ENCODE peak calls at places on chromosomes 7 and 10, in six cellular contexts. One of them, this sample, is unnamed.

GRCh38 chr10:3820255-3820654 is 35.2 kb upstream of the KLF6 start:
- DNase-seq in A549: no peak
- DNase-seq in HEK293T: no peak
- DNase-seq in GM12878: no peak
- DNase-seq in K562: no peak
- DNase-seq in IMR-90: no peak
- DNase-seq in this sample: no peak

GRCh38 chr10:117537436-117537903 is 5.1 kb upstream of the EMX2 start:
- DNase-seq in GM12878: no peak
- DNase-seq in IMR-90: no peak
- DNase-seq in HEK293T: peak; percentile 85
- DNase-seq in K562: peak; percentile 30
- DNase-seq in A549: peak; percentile 50
- DNase-seq in this sample: no peak

GRCh38 chr7:102942181-102942882 is 29.5 kb downstream of the LRRC17 start:
- DNase-seq in K562: no peak
- DNase-seq in A549: no peak
- DNase-seq in GM12878: no peak
- DNase-seq in HEK293T: no peak
- DNase-seq in IMR-90: no peak
- DNase-seq in this sample: no peak

GRCh38 chr7:29924684-29925083 is 64.9 kb downstream of the SCRN1 start:
- DNase-seq in IMR-90: no peak
- DNase-seq in HEK293T: no peak
- DNase-seq in GM12878: no peak
- DNase-seq in K562: no peak
- DNase-seq in A549: no peak
- DNase-seq in this sample: no peak

GRCh38 chr7:110676785-110677184 is 414.1 kb upstream of the LRRN3 start:
- DNase-seq in GM12878: no peak
- DNase-seq in A549: no peak
- DNase-seq in K562: no peak
- DNase-seq in HEK293T: no peak
- DNase-seq in IMR-90: no peak
- DNase-seq in this sample: peak; percentile 7

GRCh38 chr7:1274876-1275684 is 42.4 kb downstream of the UNCX start:
- DNase-seq in K562: no peak
- DNase-seq in A549: no peak
- DNase-seq in HEK293T: no peak
- DNase-seq in IMR-90: no peak
- DNase-seq in GM12878: no peak
- DNase-seq in this sample: no peak

GRCh38 chr7:54932818-54933543 is 85.8 kb upstream of the EGFR start:
- DNase-seq in IMR-90: peak; percentile 66
- DNase-seq in GM12878: no peak
- DNase-seq in K562: no peak
- DNase-seq in A549: peak; percentile 69
- DNase-seq in HEK293T: peak; percentile 70
- DNase-seq in this sample: peak; percentile 17

GRCh38 chr10:96338279-96338925 is 20.4 kb downstream of the OPALIN start:
- DNase-seq in K562: no peak
- DNase-seq in GM12878: no peak
- DNase-seq in HEK293T: no peak
- DNase-seq in IMR-90: no peak
- DNase-seq in A549: no peak
- DNase-seq in this sample: no peak

GRCh38 chr10:116385994-116386809 is 41.4 kb upstream of the PNLIPRP3 start:
- DNase-seq in A549: no peak
- DNase-seq in IMR-90: peak; percentile 26
- DNase-seq in HEK293T: peak; percentile 20
- DNase-seq in GM12878: no peak
- DNase-seq in K562: peak; percentile 16
- DNase-seq in this sample: peak; percentile 12

GRCh38 chr7:101370836-101371235 is 8.2 kb downstream of the COL26A1 start:
- DNase-seq in GM12878: no peak
- DNase-seq in IMR-90: no peak
- DNase-seq in A549: no peak
- DNase-seq in K562: no peak
- DNase-seq in HEK293T: no peak
- DNase-seq in this sample: no peak

GRCh38 chr10:88743999-88744398 is 15.8 kb upstream of the LIPN start:
- DNase-seq in IMR-90: no peak
- DNase-seq in GM12878: no peak
- DNase-seq in A549: no peak
- DNase-seq in HEK293T: no peak
- DNase-seq in K562: no peak
- DNase-seq in this sample: no peak

GRCh38 chr10:61001731-61002122 is 57.7 kb upstream of the RHOBTB1 start:
- DNase-seq in A549: no peak
- DNase-seq in GM12878: no peak
- DNase-seq in HEK293T: no peak
- DNase-seq in K562: no peak
- DNase-seq in IMR-90: no peak
- DNase-seq in this sample: no peak

GRCh38 chr10:5530846-5531557 is 6.2 kb downstream of the CALML3 start:
- DNase-seq in GM12878: no peak
- DNase-seq in K562: no peak
- DNase-seq in IMR-90: no peak
- DNase-seq in HEK293T: no peak
- DNase-seq in A549: no peak
- DNase-seq in this sample: no peak

GRCh38 chr10:114526497-114527238 is 122.4 kb upstream of the AFAP1L2 start:
- DNase-seq in K562: peak; percentile 2
- DNase-seq in IMR-90: peak; percentile 65
- DNase-seq in GM12878: peak; percentile 95
- DNase-seq in HEK293T: peak; percentile 96
- DNase-seq in A549: peak; percentile 96
- DNase-seq in this sample: peak; percentile 88

GRCh38 chr10:131666091-131666490 is 234.7 kb upstream of the PPP2R2D start:
- DNase-seq in GM12878: no peak
- DNase-seq in HEK293T: no peak
- DNase-seq in IMR-90: no peak
- DNase-seq in A549: no peak
- DNase-seq in K562: no peak
- DNase-seq in this sample: no peak

GRCh38 chr10:99658622-99659030 is 683 bp upstream of the ENTPD7 start:
- DNase-seq in GM12878: no peak
- DNase-seq in K562: peak; percentile 79
- DNase-seq in IMR-90: peak; percentile 55
- DNase-seq in A549: no peak
- DNase-seq in HEK293T: no peak
- DNase-seq in this sample: peak; percentile 39

GRCh38 chr10:121510201-121510771 is 88.0 kb downstream of the FGFR2 start:
- DNase-seq in IMR-90: no peak
- DNase-seq in GM12878: no peak
- DNase-seq in K562: no peak
- DNase-seq in A549: no peak
- DNase-seq in HEK293T: no peak
- DNase-seq in this sample: no peak

GRCh38 chr7:27083646-27084045 is 12.2 kb downstream of the HOXA1 start:
- DNase-seq in K562: no peak
- DNase-seq in IMR-90: no peak
- DNase-seq in GM12878: peak; percentile 8
- DNase-seq in A549: no peak
- DNase-seq in HEK293T: no peak
- DNase-seq in this sample: no peak

DNA sequence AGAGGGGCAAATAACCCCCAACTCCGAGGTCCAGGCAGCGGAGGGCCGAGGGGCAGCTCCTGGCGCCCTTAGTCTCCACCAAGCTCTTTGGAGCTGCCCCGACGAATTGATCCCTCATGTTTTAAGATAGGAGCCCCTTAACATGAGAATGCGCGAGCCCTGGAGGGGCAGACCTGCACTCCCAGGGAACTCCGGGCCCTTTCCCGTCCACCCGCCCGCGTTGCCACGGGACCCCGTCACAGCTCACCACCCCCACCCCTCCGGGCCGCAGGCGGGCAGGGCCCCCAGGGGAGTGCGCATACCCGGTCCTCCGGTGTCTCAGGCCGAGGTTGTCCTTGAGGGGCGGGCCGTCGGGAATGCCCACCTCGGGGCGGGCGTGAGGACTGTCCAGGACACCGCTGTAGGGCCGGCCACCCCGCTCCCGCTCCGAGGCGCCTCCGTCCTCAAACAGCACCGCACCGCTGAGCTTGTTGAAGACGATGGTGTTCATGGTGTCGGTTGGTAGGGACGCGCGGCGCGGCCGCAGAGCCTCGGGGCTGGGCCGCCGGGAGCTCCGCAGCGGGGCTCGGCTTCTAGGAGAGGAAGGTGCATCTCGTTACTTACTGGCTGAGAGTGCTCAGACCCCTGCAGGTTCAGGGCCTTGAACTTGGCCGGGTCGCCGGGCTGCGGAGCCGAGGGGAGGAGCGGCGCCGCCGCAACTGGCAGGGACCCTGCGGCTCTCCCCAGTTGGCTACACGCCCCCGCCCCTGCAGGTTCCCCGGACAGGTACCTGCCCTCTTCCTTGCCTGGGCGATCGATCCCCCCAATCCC is 2.5 kb downstream of the MKX start:
- DNase-seq in GM12878: no peak
- DNase-seq in IMR-90: no peak
- DNase-seq in HEK293T: no peak
- DNase-seq in K562: no peak
- DNase-seq in A549: no peak
- DNase-seq in this sample: no peak
- TF ChIP-seq BHLHE40 in GM12878: no peak
- TF ChIP-seq BHLHE40 in IMR-90: no peak
- TF ChIP-seq BHLHE40 in HEK293T: no peak
- TF ChIP-seq BHLHE40 in K562: no peak
- TF ChIP-seq BHLHE40 in A549: no peak
- TF ChIP-seq BHLHE40 in this sample: no peak

GRCh38 chr10:24333736-24334135 is 124.8 kb downstream of the KIAA1217 start:
- DNase-seq in K562: no peak
- DNase-seq in GM12878: no peak
- DNase-seq in IMR-90: peak; percentile 63
- DNase-seq in HEK293T: no peak
- DNase-seq in A549: no peak
- DNase-seq in this sample: no peak
- TF ChIP-seq BHLHE40 in K562: no peak
- TF ChIP-seq BHLHE40 in GM12878: no peak
- TF ChIP-seq BHLHE40 in IMR-90: no peak
- TF ChIP-seq BHLHE40 in HEK293T: no peak
- TF ChIP-seq BHLHE40 in A549: no peak
- TF ChIP-seq BHLHE40 in this sample: no peak

GRCh38 chr7:21370283-21370982 is 57.5 kb upstream of the SP4 start:
- DNase-seq in HEK293T: no peak
- DNase-seq in GM12878: no peak
- DNase-seq in K562: no peak
- DNase-seq in A549: no peak
- DNase-seq in IMR-90: no peak
- DNase-seq in this sample: no peak

GRCh38 chr7:21367537-21367936 is 60.3 kb upstream of the SP4 start:
- DNase-seq in A549: no peak
- DNase-seq in K562: no peak
- DNase-seq in HEK293T: no peak
- DNase-seq in GM12878: no peak
- DNase-seq in IMR-90: no peak
- DNase-seq in this sample: no peak

GRCh38 chr7:21374134-21374533 is 53.7 kb upstream of the SP4 start:
- DNase-seq in A549: no peak
- DNase-seq in IMR-90: no peak
- DNase-seq in HEK293T: no peak
- DNase-seq in GM12878: no peak
- DNase-seq in K562: no peak
- DNase-seq in this sample: no peak

GRCh38 chr7:21368317-21368716 is 59.6 kb upstream of the SP4 start:
- DNase-seq in IMR-90: no peak
- DNase-seq in A549: no peak
- DNase-seq in GM12878: no peak
- DNase-seq in HEK293T: no peak
- DNase-seq in K562: no peak
- DNase-seq in this sample: no peak

DNA sequence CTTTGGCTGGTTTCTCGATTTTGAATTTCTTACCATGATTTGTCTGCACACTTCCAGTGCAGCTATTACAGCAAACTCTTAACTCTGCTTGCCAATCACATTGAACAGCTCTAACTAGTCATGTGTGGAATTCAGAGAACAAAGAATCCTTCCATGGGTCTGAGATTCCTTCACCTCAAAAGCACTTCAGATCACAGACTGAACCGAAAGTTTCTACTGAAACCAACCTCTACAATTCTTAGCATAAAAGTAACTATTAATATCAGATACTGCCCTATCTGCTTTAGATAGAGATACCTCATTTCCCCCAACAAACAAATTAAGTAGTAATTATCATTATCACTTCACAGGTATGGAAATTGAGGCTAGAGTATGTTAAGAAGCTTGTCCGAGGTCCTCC is 56.5 kb upstream of the SP4 start:
- DNase-seq in IMR-90: no peak
- DNase-seq in K562: no peak
- DNase-seq in HEK293T: no peak
- DNase-seq in GM12878: no peak
- DNase-seq in A549: no peak
- DNase-seq in this sample: no peak
- TF ChIP-seq BHLHE40 in IMR-90: no peak
- TF ChIP-seq BHLHE40 in K562: no peak
- TF ChIP-seq BHLHE40 in HEK293T: no peak
- TF ChIP-seq BHLHE40 in GM12878: no peak
- TF ChIP-seq BHLHE40 in A549: no peak
- TF ChIP-seq BHLHE40 in this sample: no peak

GRCh38 chr10:119896061-119896655 is 3.6 kb downstream of the SEC23IP start:
- DNase-seq in A549: no peak
- DNase-seq in HEK293T: no peak
- DNase-seq in IMR-90: peak; percentile 95
- DNase-seq in GM12878: no peak
- DNase-seq in K562: no peak
- DNase-seq in this sample: peak; percentile 91
- TF ChIP-seq BHLHE40 in A549: no peak
- TF ChIP-seq BHLHE40 in HEK293T: no peak
- TF ChIP-seq BHLHE40 in IMR-90: no peak
- TF ChIP-seq BHLHE40 in GM12878: no peak
- TF ChIP-seq BHLHE40 in K562: no peak
- TF ChIP-seq BHLHE40 in this sample: no peak

GRCh38 chr7:144455040-144455404 is 51.5 kb upstream of the NOBOX start:
- DNase-seq in IMR-90: no peak
- DNase-seq in HEK293T: no peak
- DNase-seq in GM12878: no peak
- DNase-seq in A549: no peak
- DNase-seq in K562: no peak
- DNase-seq in this sample: no peak

GRCh38 chr7:144459635-144460034 is 56.1 kb upstream of the NOBOX start:
- DNase-seq in A549: no peak
- DNase-seq in IMR-90: no peak
- DNase-seq in GM12878: no peak
- DNase-seq in K562: no peak
- DNase-seq in HEK293T: no peak
- DNase-seq in this sample: no peak

GRCh38 chr7:144452064-144452463 is 48.6 kb upstream of the NOBOX start:
- DNase-seq in GM12878: no peak
- DNase-seq in HEK293T: no peak
- DNase-seq in K562: no peak
- DNase-seq in IMR-90: no peak
- DNase-seq in A549: no peak
- DNase-seq in this sample: no peak

GRCh38 chr7:144454256-144455039 is 51.0 kb upstream of the NOBOX start:
- DNase-seq in GM12878: no peak
- DNase-seq in IMR-90: no peak
- DNase-seq in HEK293T: no peak
- DNase-seq in K562: no peak
- DNase-seq in A549: peak; percentile 5
- DNase-seq in this sample: no peak
- TF ChIP-seq BHLHE40 in GM12878: no peak
- TF ChIP-seq BHLHE40 in IMR-90: no peak
- TF ChIP-seq BHLHE40 in HEK293T: no peak
- TF ChIP-seq BHLHE40 in K562: no peak
- TF ChIP-seq BHLHE40 in A549: no peak
- TF ChIP-seq BHLHE40 in this sample: no peak